ENCODE peak calls at places on chromosomes 6 and 20, in eight cellular contexts. One of them, this sample, is unnamed.

GRCh38 chr20:63246490-63247284 is 7.6 kb downstream of the NKAIN4 start:
- DNase-seq in left cardiac atrium: no peak
- DNase-seq in GDM1: no peak
- DNase-seq in HT1080: no peak
- DNase-seq in stimulated activated CD4-positive, alpha-beta T cell treated with anti-CD3 and anti-CD28 coated beads, Interleukin-12 subunit alpha, Interleukin-12 subunit beta, amount 100 ng/mL, for 4 hours: no peak
- DNase-seq in RPMI7951: peak
- DNase-seq in OCI-LY7: no peak
- DNase-seq in HEK293T: no peak
- DNase-seq in this sample: peak

GRCh38 chr6:105879902-105880547 is 206.1 kb upstream of the PRDM1 start:
- DNase-seq in left cardiac atrium: no peak
- DNase-seq in GDM1: peak
- DNase-seq in HT1080: no peak
- DNase-seq in stimulated activated CD4-positive, alpha-beta T cell treated with anti-CD3 and anti-CD28 coated beads, Interleukin-12 subunit alpha, Interleukin-12 subunit beta, amount 100 ng/mL, for 4 hours: peak
- DNase-seq in RPMI7951: no peak
- DNase-seq in OCI-LY7: peak
- DNase-seq in HEK293T: no peak
- DNase-seq in this sample: no peak

GRCh38 chr6:108727966-108728730 is 120.1 kb upstream of the ARMC2 start:
- DNase-seq in left cardiac atrium: no peak
- DNase-seq in GDM1: no peak
- DNase-seq in HT1080: no peak
- DNase-seq in stimulated activated CD4-positive, alpha-beta T cell treated with anti-CD3 and anti-CD28 coated beads, Interleukin-12 subunit alpha, Interleukin-12 subunit beta, amount 100 ng/mL, for 4 hours: no peak
- DNase-seq in RPMI7951: no peak
- DNase-seq in OCI-LY7: no peak
- DNase-seq in HEK293T: no peak
- DNase-seq in this sample: no peak

GRCh38 chr6:134342211-134342610 is 24.3 kb upstream of the SGK1 start:
- DNase-seq in left cardiac atrium: peak
- DNase-seq in GDM1: no peak
- DNase-seq in HT1080: no peak
- DNase-seq in stimulated activated CD4-positive, alpha-beta T cell treated with anti-CD3 and anti-CD28 coated beads, Interleukin-12 subunit alpha, Interleukin-12 subunit beta, amount 100 ng/mL, for 4 hours: no peak
- DNase-seq in RPMI7951: no peak
- DNase-seq in OCI-LY7: no peak
- DNase-seq in HEK293T: no peak
- DNase-seq in this sample: no peak

GRCh38 chr6:16651871-16652270 is 109.4 kb downstream of the ATXN1 start:
- DNase-seq in left cardiac atrium: no peak
- DNase-seq in GDM1: no peak
- DNase-seq in HT1080: no peak
- DNase-seq in stimulated activated CD4-positive, alpha-beta T cell treated with anti-CD3 and anti-CD28 coated beads, Interleukin-12 subunit alpha, Interleukin-12 subunit beta, amount 100 ng/mL, for 4 hours: no peak
- DNase-seq in RPMI7951: no peak
- DNase-seq in OCI-LY7: no peak
- DNase-seq in HEK293T: no peak
- DNase-seq in this sample: no peak

GRCh38 chr6:34232901-34233300 is 3.8 kb upstream of the HMGA1 start:
- DNase-seq in left cardiac atrium: no peak
- DNase-seq in GDM1: no peak
- DNase-seq in HT1080: no peak
- DNase-seq in stimulated activated CD4-positive, alpha-beta T cell treated with anti-CD3 and anti-CD28 coated beads, Interleukin-12 subunit alpha, Interleukin-12 subunit beta, amount 100 ng/mL, for 4 hours: no peak
- DNase-seq in RPMI7951: peak
- DNase-seq in OCI-LY7: no peak
- DNase-seq in HEK293T: no peak
- DNase-seq in this sample: no peak

GRCh38 chr6:116265081-116265829 is 11.4 kb upstream of the TSPYL4 start:
- DNase-seq in left cardiac atrium: peak
- DNase-seq in GDM1: no peak
- DNase-seq in HT1080: peak
- DNase-seq in stimulated activated CD4-positive, alpha-beta T cell treated with anti-CD3 and anti-CD28 coated beads, Interleukin-12 subunit alpha, Interleukin-12 subunit beta, amount 100 ng/mL, for 4 hours: no peak
- DNase-seq in RPMI7951: peak
- DNase-seq in OCI-LY7: no peak
- DNase-seq in HEK293T: no peak
- DNase-seq in this sample: no peak

GRCh38 chr6:19427548-19427947 is 409.6 kb upstream of the ID4 start:
- DNase-seq in left cardiac atrium: no peak
- DNase-seq in GDM1: no peak
- DNase-seq in HT1080: no peak
- DNase-seq in stimulated activated CD4-positive, alpha-beta T cell treated with anti-CD3 and anti-CD28 coated beads, Interleukin-12 subunit alpha, Interleukin-12 subunit beta, amount 100 ng/mL, for 4 hours: no peak
- DNase-seq in RPMI7951: no peak
- DNase-seq in OCI-LY7: no peak
- DNase-seq in HEK293T: no peak
- DNase-seq in this sample: peak

GRCh38 chr6:146620655-146621054 is 21.9 kb downstream of the ADGB start:
- DNase-seq in left cardiac atrium: no peak
- DNase-seq in GDM1: no peak
- DNase-seq in HT1080: peak
- DNase-seq in stimulated activated CD4-positive, alpha-beta T cell treated with anti-CD3 and anti-CD28 coated beads, Interleukin-12 subunit alpha, Interleukin-12 subunit beta, amount 100 ng/mL, for 4 hours: no peak
- DNase-seq in RPMI7951: no peak
- DNase-seq in OCI-LY7: no peak
- DNase-seq in HEK293T: no peak
- DNase-seq in this sample: no peak

GRCh38 chr6:680204-680603 is 12.7 kb downstream of the EXOC2 start:
- DNase-seq in left cardiac atrium: no peak
- DNase-seq in GDM1: no peak
- DNase-seq in HT1080: no peak
- DNase-seq in stimulated activated CD4-positive, alpha-beta T cell treated with anti-CD3 and anti-CD28 coated beads, Interleukin-12 subunit alpha, Interleukin-12 subunit beta, amount 100 ng/mL, for 4 hours: no peak
- DNase-seq in RPMI7951: no peak
- DNase-seq in OCI-LY7: no peak
- DNase-seq in HEK293T: no peak
- DNase-seq in this sample: no peak

GRCh38 chr6:33750244-33750991 is 3.7 kb upstream of the IP6K3 start:
- DNase-seq in left cardiac atrium: no peak
- DNase-seq in GDM1: no peak
- DNase-seq in HT1080: no peak
- DNase-seq in stimulated activated CD4-positive, alpha-beta T cell treated with anti-CD3 and anti-CD28 coated beads, Interleukin-12 subunit alpha, Interleukin-12 subunit beta, amount 100 ng/mL, for 4 hours: no peak
- DNase-seq in RPMI7951: peak
- DNase-seq in OCI-LY7: no peak
- DNase-seq in HEK293T: no peak
- DNase-seq in this sample: no peak

GRCh38 chr6:162090734-162091133 is 636.8 kb downstream of the PRKN start:
- DNase-seq in left cardiac atrium: no peak
- DNase-seq in GDM1: no peak
- DNase-seq in HT1080: peak
- DNase-seq in stimulated activated CD4-positive, alpha-beta T cell treated with anti-CD3 and anti-CD28 coated beads, Interleukin-12 subunit alpha, Interleukin-12 subunit beta, amount 100 ng/mL, for 4 hours: no peak
- DNase-seq in RPMI7951: peak
- DNase-seq in OCI-LY7: no peak
- DNase-seq in HEK293T: no peak
- DNase-seq in this sample: no peak

GRCh38 chr6:20319520-20320357 is 81.9 kb upstream of the E2F3 start:
- DNase-seq in left cardiac atrium: peak
- DNase-seq in GDM1: no peak
- DNase-seq in HT1080: peak
- DNase-seq in stimulated activated CD4-positive, alpha-beta T cell treated with anti-CD3 and anti-CD28 coated beads, Interleukin-12 subunit alpha, Interleukin-12 subunit beta, amount 100 ng/mL, for 4 hours: peak
- DNase-seq in RPMI7951: no peak
- DNase-seq in OCI-LY7: peak
- DNase-seq in HEK293T: no peak
- DNase-seq in this sample: no peak

GRCh38 chr6:3913077-3913957 is 64.1 kb downstream of the FAM50B start:
- DNase-seq in left cardiac atrium: peak
- DNase-seq in GDM1: no peak
- DNase-seq in HT1080: peak
- DNase-seq in stimulated activated CD4-positive, alpha-beta T cell treated with anti-CD3 and anti-CD28 coated beads, Interleukin-12 subunit alpha, Interleukin-12 subunit beta, amount 100 ng/mL, for 4 hours: no peak
- DNase-seq in RPMI7951: peak
- DNase-seq in OCI-LY7: no peak
- DNase-seq in HEK293T: peak
- DNase-seq in this sample: peak

GRCh38 chr20:45821942-45822341 is 5.2 kb downstream of the TNNC2 start:
- DNase-seq in left cardiac atrium: no peak
- DNase-seq in GDM1: no peak
- DNase-seq in HT1080: no peak
- DNase-seq in stimulated activated CD4-positive, alpha-beta T cell treated with anti-CD3 and anti-CD28 coated beads, Interleukin-12 subunit alpha, Interleukin-12 subunit beta, amount 100 ng/mL, for 4 hours: no peak
- DNase-seq in RPMI7951: no peak
- DNase-seq in OCI-LY7: no peak
- DNase-seq in HEK293T: no peak
- DNase-seq in this sample: no peak

GRCh38 chr6:111764238-111765182 is 108.7 kb downstream of the FYN start:
- DNase-seq in left cardiac atrium: no peak
- DNase-seq in GDM1: no peak
- DNase-seq in HT1080: no peak
- DNase-seq in stimulated activated CD4-positive, alpha-beta T cell treated with anti-CD3 and anti-CD28 coated beads, Interleukin-12 subunit alpha, Interleukin-12 subunit beta, amount 100 ng/mL, for 4 hours: peak
- DNase-seq in RPMI7951: no peak
- DNase-seq in OCI-LY7: peak
- DNase-seq in HEK293T: no peak
- DNase-seq in this sample: no peak

GRCh38 chr6:30681696-30682180 is 4.7 kb downstream of the PPP1R18 start:
- DNase-seq in left cardiac atrium: no peak
- DNase-seq in GDM1: no peak
- DNase-seq in HT1080: no peak
- DNase-seq in stimulated activated CD4-positive, alpha-beta T cell treated with anti-CD3 and anti-CD28 coated beads, Interleukin-12 subunit alpha, Interleukin-12 subunit beta, amount 100 ng/mL, for 4 hours: no peak
- DNase-seq in RPMI7951: no peak
- DNase-seq in OCI-LY7: peak
- DNase-seq in HEK293T: no peak
- DNase-seq in this sample: no peak

GRCh38 chr6:131643262-131643631 is 6.1 kb downstream of the ENPP3 start:
- DNase-seq in left cardiac atrium: no peak
- DNase-seq in GDM1: no peak
- DNase-seq in HT1080: peak
- DNase-seq in stimulated activated CD4-positive, alpha-beta T cell treated with anti-CD3 and anti-CD28 coated beads, Interleukin-12 subunit alpha, Interleukin-12 subunit beta, amount 100 ng/mL, for 4 hours: no peak
- DNase-seq in RPMI7951: peak
- DNase-seq in OCI-LY7: no peak
- DNase-seq in HEK293T: no peak
- DNase-seq in this sample: no peak

GRCh38 chr20:17226410-17227198 is at the start of gene PCSK2:
- DNase-seq in left cardiac atrium: peak
- DNase-seq in GDM1: no peak
- DNase-seq in HT1080: peak
- DNase-seq in stimulated activated CD4-positive, alpha-beta T cell treated with anti-CD3 and anti-CD28 coated beads, Interleukin-12 subunit alpha, Interleukin-12 subunit beta, amount 100 ng/mL, for 4 hours: no peak
- DNase-seq in RPMI7951: peak
- DNase-seq in OCI-LY7: no peak
- DNase-seq in HEK293T: peak
- DNase-seq in this sample: no peak

GRCh38 chr6:100808638-100809275 is 72.4 kb downstream of the ASCC3 start:
- DNase-seq in left cardiac atrium: no peak
- DNase-seq in GDM1: no peak
- DNase-seq in HT1080: peak
- DNase-seq in stimulated activated CD4-positive, alpha-beta T cell treated with anti-CD3 and anti-CD28 coated beads, Interleukin-12 subunit alpha, Interleukin-12 subunit beta, amount 100 ng/mL, for 4 hours: no peak
- DNase-seq in RPMI7951: peak
- DNase-seq in OCI-LY7: no peak
- DNase-seq in HEK293T: no peak
- DNase-seq in this sample: no peak

GRCh38 chr20:50385733-50386640 is 124.2 kb upstream of the PTPN1 start:
- DNase-seq in left cardiac atrium: no peak
- DNase-seq in GDM1: peak
- DNase-seq in HT1080: no peak
- DNase-seq in stimulated activated CD4-positive, alpha-beta T cell treated with anti-CD3 and anti-CD28 coated beads, Interleukin-12 subunit alpha, Interleukin-12 subunit beta, amount 100 ng/mL, for 4 hours: no peak
- DNase-seq in RPMI7951: peak
- DNase-seq in OCI-LY7: no peak
- DNase-seq in HEK293T: no peak
- DNase-seq in this sample: no peak

This sample was measured in T47D.